ENCODE peak calls at places on chromosomes 7 and 10, in six cellular contexts. O is GM23338; I is spleen; C is brain microvascular endothelial cell; W is CD8-positive, alpha-beta memory T cell; Y is heart left ventricle. S is an unnamed sample.

GRCh38 chr10:126058507-126058906 is 162.1 kb downstream of the FANK1 start:
- DNase-seq in Y (no peak), I (no peak), C (no peak), O (peak), W (no peak), S (no peak)

GRCh38 chr10:62069452-62070191 is 168.1 kb downstream of the ARID5B start:
- DNase-seq in W (no peak), Y (no peak), I (no peak), C (no peak), O (no peak), S (no peak)

GRCh38 chr10:102231357-102232318 is 5.5 kb downstream of the ELOVL3 start:
- DNase-seq in Y (peak), I (peak), C (no peak), O (peak), W (peak), S (no peak)

GRCh38 chr10:14904864-14905263 is 26.2 kb downstream of the SUV39H2 start:
- DNase-seq in O (no peak), Y (no peak), I (no peak), C (no peak), W (no peak), S (no peak)

GRCh38 chr7:67918158-67918557 is 921.5 kb downstream of the TYW1 start:
- DNase-seq in I (no peak), W (no peak), C (no peak), O (no peak), Y (no peak), S (no peak)

GRCh38 chr10:3852147-3852904 is 67.3 kb upstream of the KLF6 start:
- DNase-seq in O (peak), Y (peak), C (peak), I (peak), W (peak), S (peak)

GRCh38 chr10:98423691-98424120 is 8.7 kb upstream of the PYROXD2 start:
- DNase-seq in O (peak), Y (peak), I (no peak), C (no peak), W (peak), S (no peak)

GRCh38 chr7:151648429-151648828 is 128.7 kb upstream of the RHEB start:
- DNase-seq in I (no peak), W (no peak), C (no peak), O (no peak), Y (no peak), S (no peak)

GRCh38 chr10:127021771-127022170 is 116.5 kb downstream of the DOCK1 start:
- DNase-seq in W (no peak), O (no peak), I (no peak), Y (no peak), C (no peak), S (no peak)

GRCh38 chr7:5428470-5429252 is 5.0 kb upstream of the TNRC18 start:
- DNase-seq in Y (peak), O (peak), W (no peak), C (peak), I (peak), S (peak)

GRCh38 chr10:60172363-60172990 is 217.2 kb downstream of the ANK3 start:
- DNase-seq in C (no peak), I (no peak), O (no peak), Y (no peak), W (no peak), S (no peak)

GRCh38 chr7:119578116-119578515 is 694.9 kb upstream of the KCND2 start:
- DNase-seq in C (no peak), W (no peak), I (no peak), O (no peak), Y (no peak), S (no peak)

GRCh38 chr7:93374345-93374940 is 142.3 kb downstream of the VPS50 start:
- DNase-seq in Y (no peak), I (no peak), C (peak), W (no peak), O (peak), S (no peak)

GRCh38 chr10:25049966-25050365 is 33.6 kb downstream of the THNSL1 start:
- DNase-seq in O (no peak), C (no peak), Y (no peak), I (no peak), W (no peak), S (no peak)

GRCh38 chr7:121557034-121557892 is 161.2 kb upstream of the FAM3C start:
- DNase-seq in C (peak), Y (no peak), I (no peak), W (no peak), O (no peak), S (no peak)

GRCh38 chr10:91051834-91052233 is 130.9 kb upstream of the ANKRD1 start:
- DNase-seq in C (no peak), I (no peak), W (no peak), Y (no peak), O (no peak), S (peak)

GRCh38 chr10:102629661-102630614 is 14.3 kb upstream of the TRIM8 start:
- DNase-seq in O (peak), C (peak), W (no peak), I (peak), Y (no peak), S (no peak)

GRCh38 chr7:150897502-150898474 is 45.5 kb downstream of the AOC1 start:
- DNase-seq in C (no peak), W (no peak), Y (no peak), O (no peak), I (no peak), S (no peak)

GRCh38 chr7:3575753-3576531 is 274.9 kb downstream of the SDK1 start:
- DNase-seq in W (no peak), I (no peak), Y (no peak), O (no peak), C (no peak), S (no peak)

GRCh38 chr7:146926833-146927232 is 810.2 kb downstream of the CNTNAP2 start:
- DNase-seq in W (no peak), O (no peak), Y (no peak), C (no peak), I (no peak), S (no peak)

GRCh38 chr10:62735464-62736188 is 68.9 kb upstream of the ADO start:
- DNase-seq in Y (no peak), W (no peak), I (no peak), O (no peak), C (peak), S (no peak)

GRCh38 chr10:128069351-128070051 is 56.7 kb downstream of the MKI67 start:
- DNase-seq in C (peak), I (peak), O (peak), Y (peak), W (peak), S (no peak)

GRCh38 chr10:17512341-17513001 is 58.1 kb upstream of the ST8SIA6 start:
- DNase-seq in Y (peak), I (no peak), W (no peak), C (peak), O (no peak), S (peak)

GRCh38 chr7:143002106-143002505 is 24.8 kb downstream of the OR9A2 start:
- DNase-seq in C (no peak), W (no peak), Y (no peak), I (no peak), O (peak), S (no peak)

GRCh38 chr7:33805630-33806233 is 99.6 kb upstream of the BMPER start:
- DNase-seq in W (no peak), Y (no peak), I (no peak), C (peak), O (no peak), S (no peak)

GRCh38 chr7:17661982-17662585 is 278.2 kb downstream of the SNX13 start:
- DNase-seq in C (no peak), Y (no peak), W (no peak), O (peak), I (no peak), S (no peak)

GRCh38 chr10:1116051-1116450 is 59.9 kb downstream of the WDR37 start:
- DNase-seq in O (no peak), W (no peak), I (no peak), C (no peak), Y (no peak), S (no peak)

GRCh38 chr10:113493943-113494342 is 58.9 kb upstream of the HABP2 start:
- DNase-seq in O (no peak), W (no peak), Y (no peak), C (no peak), I (no peak), S (no peak)

GRCh38 chr10:63712717-63713115 is 191.5 kb downstream of the REEP3 start:
- DNase-seq in W (no peak), Y (no peak), O (no peak), I (no peak), C (no peak), S (no peak)

GRCh38 chr10:45672201-45673073 is at the start of gene ZFAND4:
- DNase-seq in O (peak), W (peak), Y (peak), C (peak), I (peak), S (peak)

GRCh38 chr7:44293561-44294324 is 31.7 kb downstream of the CAMK2B start:
- DNase-seq in Y (peak), I (peak), C (no peak), O (no peak), W (peak), S (peak)

GRCh38 chr7:137932881-137933269 is 69.0 kb downstream of the CREB3L2 start:
- DNase-seq in C (no peak), Y (no peak), O (no peak), W (no peak), I (no peak), S (no peak)

GRCh38 chr7:155166673-155167370 is 96.7 kb downstream of the HTR5A start:
- DNase-seq in O (no peak), C (peak), Y (no peak), W (no peak), I (no peak), S (no peak)

GRCh38 chr7:106774768-106775551 is 90.1 kb upstream of the PIK3CG start:
- DNase-seq in W (no peak), O (peak), Y (no peak), C (peak), I (no peak), S (no peak)

DNA sequence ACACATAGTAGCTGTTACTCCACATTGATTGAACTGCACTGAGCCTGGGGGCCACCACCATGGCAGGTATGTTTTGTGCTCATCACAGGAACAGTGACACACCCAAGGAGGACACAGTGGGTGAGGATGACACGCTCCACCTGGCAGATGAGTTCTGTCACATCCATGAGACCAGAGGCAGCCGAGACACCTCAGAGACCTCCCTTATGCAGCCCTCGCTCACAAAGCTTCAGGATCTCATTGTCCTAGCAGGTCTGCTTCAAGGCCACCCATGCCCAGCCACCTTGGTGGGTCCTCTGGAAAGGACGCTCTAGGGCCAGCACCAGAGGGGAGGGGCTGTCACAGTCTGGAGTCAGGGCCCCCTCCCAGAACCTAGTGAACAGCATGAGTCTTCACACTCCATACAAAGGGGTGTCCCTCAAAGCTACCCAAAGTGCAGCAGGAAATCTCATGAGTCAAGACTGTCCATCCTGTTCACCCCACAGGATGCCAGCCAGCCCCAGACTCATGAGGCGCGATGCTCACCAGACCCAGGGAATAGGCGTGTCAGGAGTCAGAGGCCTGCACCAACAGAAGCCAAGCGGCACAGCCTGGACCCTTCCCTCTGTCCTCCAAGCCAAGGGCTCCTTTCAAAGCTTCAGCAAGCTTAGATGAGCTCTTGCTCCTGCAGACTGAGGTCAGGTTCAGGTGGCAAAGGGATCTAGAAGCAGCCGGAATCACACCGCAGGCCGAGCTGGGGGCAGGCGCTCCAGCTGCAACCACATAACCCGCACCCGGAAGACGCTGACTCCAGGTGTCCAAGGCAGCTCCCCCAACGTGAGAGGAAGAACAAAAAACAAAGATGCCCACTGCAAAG is 9.6 kb downstream of the FAM53B start:
- DNase-seq in W (peak), C (no peak), O (no peak), I (peak), Y (no peak), S (peak)
- H3K4me3 ChIP-seq in W (peak), C (no peak), O (no peak), I (no peak), Y (no peak), S (no peak)

DNA sequence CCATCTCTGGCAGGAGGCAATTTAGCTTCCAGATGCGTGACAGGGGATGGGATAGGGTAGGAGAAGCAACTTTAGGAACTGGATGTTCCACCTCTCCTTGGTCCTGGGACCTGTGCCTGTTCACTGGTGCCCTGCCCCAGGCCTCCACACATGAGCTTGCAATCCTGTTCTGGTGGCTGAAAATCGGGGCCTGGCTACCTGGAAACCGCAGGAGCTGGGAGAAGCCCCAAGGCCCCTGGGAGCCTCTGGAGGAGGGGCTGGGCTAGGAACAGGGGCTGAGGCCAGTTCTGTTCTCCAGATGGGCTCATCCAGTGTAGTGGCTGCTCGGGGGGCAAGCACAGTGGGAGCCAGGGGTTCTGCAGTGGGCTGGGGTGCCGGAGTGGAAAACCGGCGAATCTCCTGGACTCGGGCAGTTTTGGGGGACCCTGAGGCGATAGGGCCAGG is 5.3 kb upstream of the MYOZ1 start:
- DNase-seq in I (no peak), O (peak), W (no peak), C (no peak), Y (no peak), S (no peak)
- H3K4me3 ChIP-seq in I (no peak), O (peak), W (no peak), C (no peak), Y (peak), S (peak)

DNA sequence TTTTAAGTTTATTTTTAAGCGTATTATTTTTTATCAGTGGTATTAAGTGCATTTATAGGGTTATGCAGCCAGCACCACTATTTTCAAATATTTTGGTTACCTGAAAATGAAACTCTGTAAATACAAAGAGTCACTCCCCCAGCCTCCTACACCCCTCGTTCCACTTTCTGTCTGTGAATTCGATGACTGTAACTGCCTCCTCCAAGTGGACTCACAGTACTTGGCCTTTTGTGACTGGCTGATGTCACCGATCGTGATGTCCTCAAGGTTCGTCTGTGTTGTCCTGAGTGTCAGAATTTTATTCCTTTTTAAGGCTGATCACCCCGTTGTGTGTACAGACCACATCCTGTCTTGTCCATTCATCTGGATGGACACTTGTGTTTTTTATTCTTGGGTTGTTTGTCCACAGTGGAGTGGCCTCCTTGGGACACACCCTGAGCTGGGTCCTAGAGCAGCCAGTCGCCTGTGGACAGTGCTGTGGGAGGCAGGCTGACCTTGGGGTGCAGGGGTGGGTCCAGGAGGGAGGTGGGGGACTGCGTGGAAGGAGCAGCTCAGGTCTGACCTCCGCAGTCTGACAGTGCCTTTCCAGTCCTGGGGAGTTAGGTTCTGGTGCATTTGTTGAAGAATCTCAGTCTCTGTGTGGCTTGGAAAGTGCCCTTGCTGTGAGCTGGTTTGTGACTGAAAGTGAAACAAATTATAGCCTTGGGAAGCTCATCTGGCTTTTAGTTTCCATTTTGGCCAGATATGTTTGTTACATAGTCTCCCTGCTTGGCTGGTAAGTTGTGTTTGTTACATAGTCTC is 6.9 kb downstream of the MTG1 start:
- DNase-seq in Y (no peak), C (no peak), W (no peak), O (no peak), I (peak), S (no peak)
- H3K4me3 ChIP-seq in Y (no peak), C (no peak), W (no peak), O (no peak), I (no peak), S (no peak)

GRCh38 chr7:64469673-64470072 is 93.2 kb downstream of the ZNF680 start:
- DNase-seq in O (no peak), W (no peak), Y (no peak), C (no peak), I (no peak), S (no peak)

GRCh38 chr7:64465551-64465950 is 97.3 kb downstream of the ZNF680 start:
- DNase-seq in O (no peak), I (no peak), Y (no peak), C (no peak), W (no peak), S (no peak)

DNA sequence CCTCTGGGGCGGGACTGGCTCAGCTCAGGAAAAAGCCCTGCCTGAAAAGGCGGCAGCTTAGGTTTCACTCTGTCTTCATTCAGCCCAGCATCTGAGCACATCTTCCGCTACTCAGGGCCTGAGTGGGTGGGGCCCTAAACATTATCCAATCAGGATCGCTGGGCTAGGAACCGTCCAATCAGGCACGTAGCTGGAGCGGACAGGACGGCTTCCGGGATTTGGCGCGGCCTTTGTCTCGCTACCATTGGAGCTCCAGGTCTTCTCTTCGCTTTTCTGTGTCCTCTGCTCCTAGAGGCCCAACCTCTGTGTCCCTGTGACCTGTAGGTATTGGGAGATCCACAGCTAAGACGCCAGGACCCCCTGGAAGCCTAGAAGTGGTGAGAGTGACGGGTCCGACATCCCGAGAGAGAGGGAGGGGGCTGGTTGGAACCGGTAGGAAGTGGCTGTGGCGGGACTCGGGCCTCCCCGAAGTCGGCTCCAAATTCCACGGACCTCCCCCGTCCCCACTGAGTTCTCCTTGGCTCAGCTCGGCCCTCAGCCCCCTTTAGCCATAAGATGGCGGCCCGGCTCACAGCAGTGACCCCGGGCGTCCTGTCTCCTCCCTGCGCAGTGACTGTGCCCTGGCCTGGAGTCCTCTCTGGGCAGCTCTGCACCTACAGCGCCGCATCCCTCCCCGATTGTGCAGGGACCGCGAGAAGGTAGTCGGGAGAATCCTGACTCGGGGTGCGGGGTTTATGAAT is 99.1 kb downstream of the ZNF680 start:
- DNase-seq in C (peak), W (peak), Y (peak), O (no peak), I (no peak), S (peak)
- H3K4me3 ChIP-seq in C (peak), W (no peak), Y (peak), O (no peak), I (peak), S (peak)

GRCh38 chr7:130491841-130492518 is at the start of gene MEST:
- DNase-seq in W (no peak), I (peak), Y (peak), O (peak), C (no peak), S (no peak)

GRCh38 chr7:130494480-130494879 is 2.6 kb downstream of the MEST start:
- DNase-seq in I (no peak), O (no peak), C (no peak), Y (no peak), W (no peak), S (no peak)

GRCh38 chr7:130490888-130491771 is 755 bp upstream of the MEST start:
- DNase-seq in O (peak), C (peak), I (peak), W (no peak), Y (peak), S (no peak)

GRCh38 chr7:130492519-130493274 is 812 bp downstream of the MEST start:
- DNase-seq in O (peak), C (no peak), I (no peak), W (no peak), Y (no peak), S (no peak)

DNA sequence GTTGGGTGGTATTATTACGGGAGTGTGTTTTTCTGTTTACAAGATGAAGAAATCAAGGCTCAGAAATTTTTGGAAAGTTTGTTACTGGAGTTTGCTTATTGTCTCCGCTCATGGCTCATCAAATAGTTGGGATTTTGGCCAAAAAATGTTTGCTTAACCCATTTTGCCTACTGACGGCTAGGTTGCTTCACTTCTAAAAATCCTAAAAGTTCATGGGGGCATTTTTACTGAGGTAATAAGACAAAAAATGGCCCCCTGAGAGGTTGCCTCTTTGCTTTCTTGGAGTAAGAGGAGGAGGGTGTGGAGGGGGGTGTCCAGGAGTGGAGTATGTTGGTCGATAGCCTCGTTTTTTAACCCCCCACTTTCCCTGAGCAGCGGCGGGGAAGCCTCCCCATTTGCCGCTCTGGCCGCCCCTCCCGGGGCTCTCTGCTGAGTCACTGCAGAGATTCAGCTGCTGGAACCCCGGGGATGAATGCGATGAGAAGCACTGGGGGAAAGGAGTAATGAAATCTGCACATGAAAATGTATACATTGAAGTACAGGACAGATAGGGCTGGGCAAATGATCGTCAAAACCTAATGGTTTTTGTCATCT is 1.5 kb downstream of the MEST start:
- DNase-seq in W (no peak), C (no peak), O (peak), Y (no peak), I (no peak), S (no peak)
- H3K4me3 ChIP-seq in W (no peak), C (peak), O (peak), Y (peak), I (peak), S (peak)